ENCODE peak calls at places on chromosomes 2 and 18, in six cellular contexts. O, N, K, V, T and D are unnamed samples. For H3K4me1, the result is how much of the 10 kb centered on the place peaks cover.

GRCh38 chr2:190697421-190697820 is 48.5 kb downstream of the NAB1 start:
- DNase-seq in N (no peak), V (no peak), O (no peak), T (no peak), K (no peak), D (no peak)

GRCh38 chr2:213021971-213022899 is 129.2 kb downstream of the IKZF2 start:
- DNase-seq in K (no peak), V (no peak), N (peak), T (no peak), O (peak), D (no peak)

GRCh38 chr2:69493268-69493667 is 56.0 kb upstream of the NFU1 start:
- DNase-seq in K (peak), N (no peak), O (no peak), T (no peak), V (no peak), D (peak)

GRCh38 chr2:129849559-129850160 is 129.8 kb upstream of the RAB6C start:
- DNase-seq in O (peak), N (peak), V (peak), K (peak), T (peak), D (peak)

GRCh38 chr2:43218550-43219382 is 7.6 kb downstream of the ZFP36L2 start:
- DNase-seq in K (no peak), N (peak), T (no peak), V (peak), O (peak), D (no peak)

GRCh38 chr18:13159579-13159978 is 59.0 kb upstream of the LDLRAD4 start:
- DNase-seq in T (peak), O (peak), K (peak), N (peak), V (peak), D (peak)

GRCh38 chr2:15672961-15673918 is 81.6 kb downstream of the DDX1 start:
- DNase-seq in N (no peak), V (no peak), O (no peak), T (no peak), K (no peak), D (no peak)

GRCh38 chr2:181152221-181152620 is 171.8 kb downstream of the UBE2E3 start:
- DNase-seq in T (no peak), V (no peak), K (no peak), N (no peak), O (no peak), D (no peak)

GRCh38 chr2:215015421-215015820 is 123.0 kb downstream of the ABCA12 start:
- DNase-seq in N (peak), O (no peak), T (no peak), V (no peak), K (no peak), D (no peak)

GRCh38 chr2:144942516-144943256 is 422.8 kb upstream of the ZEB2 start:
- DNase-seq in V (no peak), T (no peak), O (peak), N (peak), K (no peak), D (no peak)
- H3K4me1 ChIP-seq in V (under half), T (under half), O (under half), N (half or more), K (half or more), D (under half)

GRCh38 chr2:31205613-31206012 is 11.7 kb downstream of the CAPN14 start:
- DNase-seq in O (no peak), V (peak), K (no peak), N (no peak), T (no peak), D (no peak)

GRCh38 chr2:31208240-31208639 is 9.1 kb downstream of the CAPN14 start:
- DNase-seq in K (no peak), N (no peak), V (no peak), T (no peak), O (no peak), D (no peak)

GRCh38 chr2:31205186-31205585 is 12.1 kb downstream of the CAPN14 start:
- DNase-seq in V (no peak), N (no peak), T (no peak), O (no peak), K (no peak), D (no peak)

GRCh38 chr2:31204761-31205160 is 12.6 kb downstream of the CAPN14 start:
- DNase-seq in T (no peak), O (no peak), N (no peak), V (no peak), K (no peak), D (no peak)

DNA sequence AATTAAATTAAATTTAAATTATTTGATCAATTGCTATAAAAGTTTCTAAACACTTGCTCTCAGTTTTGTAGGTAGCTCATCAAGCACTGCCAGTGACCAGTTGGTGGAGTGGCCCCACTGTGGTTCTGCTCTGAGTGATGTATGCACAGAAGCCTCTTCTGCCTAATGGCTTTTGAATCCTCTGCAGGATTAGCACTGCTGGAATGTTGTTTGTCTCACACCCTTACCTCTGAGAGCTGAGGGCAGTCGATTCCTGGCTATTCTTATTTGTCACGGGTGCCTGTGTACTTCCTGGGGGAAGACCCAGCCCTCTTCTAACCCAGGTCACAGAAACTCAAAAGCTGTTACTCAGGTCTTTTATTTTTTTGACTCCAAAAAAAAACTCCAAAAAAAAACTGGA is 9.5 kb downstream of the CAPN14 start:
- DNase-seq in N (no peak), T (no peak), K (no peak), O (no peak), V (peak), D (peak)
- TF ChIP-seq EZH2phosphoT487 in N (no peak), T (no peak), K (no peak), O (no peak), V (no peak), D (no peak)

GRCh38 chr2:106095478-106096392 is 98.4 kb downstream of the UXS1 start:
- DNase-seq in T (no peak), O (no peak), V (no peak), K (no peak), N (no peak), D (no peak)
- H3K9ac ChIP-seq in T (no peak), O (no peak), V (no peak), K (no peak), N (no peak), D (no peak)

GRCh38 chr2:36966370-36967235 is at the start of gene STRN:
- DNase-seq in K (peak), V (peak), N (peak), T (peak), O (peak), D (peak)

GRCh38 chr2:36964496-36965058 is 1.8 kb downstream of the STRN start:
- DNase-seq in T (no peak), K (no peak), N (no peak), O (peak), V (no peak), D (no peak)

GRCh38 chr2:36963734-36964133 is 2.6 kb downstream of the STRN start:
- DNase-seq in T (no peak), O (no peak), V (no peak), K (no peak), N (no peak), D (no peak)

GRCh38 chr2:36965751-36966369 is 476 bp downstream of the STRN start:
- DNase-seq in V (peak), N (peak), K (peak), O (peak), T (no peak), D (peak)

DNA sequence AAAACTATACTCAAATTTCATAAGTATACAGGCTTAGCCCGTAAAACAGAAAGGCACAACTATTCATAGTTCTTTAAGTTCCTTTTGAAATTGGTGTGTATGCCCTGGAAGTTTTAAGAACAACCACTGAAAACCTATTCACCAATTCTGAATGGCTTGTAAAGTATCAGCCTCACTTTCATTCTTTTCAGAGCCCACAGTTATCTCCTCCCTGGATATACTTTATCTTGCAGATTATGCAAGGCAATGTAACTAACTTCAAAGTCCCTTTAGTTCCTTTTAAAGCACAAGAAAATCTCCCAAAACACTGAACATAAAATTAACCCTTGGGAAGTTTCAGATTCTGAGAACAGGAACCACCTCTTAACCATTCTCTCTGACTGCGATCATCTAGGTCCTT is 1.1 kb downstream of the STRN start:
- DNase-seq in K (no peak), O (peak), N (no peak), T (no peak), V (no peak), D (no peak)
- H3K4me1 ChIP-seq in K (under half), O (under half), N (under half), T (under half), V (under half), D (under half)

DNA sequence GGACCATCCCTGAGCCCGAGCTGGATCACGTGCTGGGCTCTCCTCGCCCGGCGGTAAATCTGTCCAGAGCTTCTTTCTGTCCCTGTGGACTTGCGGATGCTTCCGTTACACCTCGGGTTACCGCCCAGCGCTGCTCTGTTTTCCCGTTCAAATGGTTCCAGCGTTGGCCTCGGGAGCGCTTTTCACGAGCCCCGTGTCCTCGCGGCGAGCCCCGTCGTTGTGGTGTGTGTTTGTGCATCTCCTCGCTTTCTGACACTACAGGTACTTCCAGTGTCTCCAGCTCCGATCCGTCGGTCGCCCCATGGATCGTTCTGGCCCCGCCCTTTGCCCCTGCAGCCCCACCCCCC is 77.4 kb downstream of the RTP5 start:
- DNase-seq in K (no peak), V (no peak), N (no peak), O (no peak), T (no peak), D (no peak)
- TF ChIP-seq EZH2phosphoT487 in K (no peak), V (no peak), N (no peak), O (no peak), T (no peak), D (no peak)

GRCh38 chr2:1713839-1714236 is 30.5 kb downstream of the PXDN start:
- DNase-seq in K (no peak), V (no peak), T (no peak), N (no peak), O (no peak), D (no peak)
- H3K9ac ChIP-seq in K (no peak), V (no peak), T (no peak), N (no peak), O (no peak), D (no peak)

DNA sequence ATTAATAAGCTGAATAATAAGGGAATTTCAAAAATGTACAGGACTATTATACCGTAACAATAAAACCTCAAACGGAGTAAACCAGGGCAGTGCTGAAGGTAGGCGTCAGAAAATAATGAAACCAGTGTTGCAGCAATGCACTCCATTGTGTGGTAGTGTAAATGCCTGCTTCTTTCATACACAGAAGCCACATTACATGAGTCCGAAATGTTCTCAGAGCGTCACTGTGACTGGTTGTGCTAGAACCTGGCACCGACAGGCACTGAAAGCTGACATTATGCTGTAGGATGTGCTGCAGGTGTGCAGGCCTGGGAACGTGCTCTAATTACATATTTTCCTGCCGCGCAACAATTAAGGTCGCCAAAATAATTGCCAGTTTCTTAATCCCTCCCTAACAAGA is 53.3 kb downstream of the ZEB2 start:
- DNase-seq in O (no peak), V (no peak), T (no peak), N (no peak), K (no peak), D (no peak)
- H3K4me1 ChIP-seq in O (under half), V (under half), T (under half), N (under half), K (under half), D (half or more)